ENCODE peak calls at places on chromosomes 16 and 17, in seven cellular contexts. T is SK-N-SH, A is mesenchymal stem cell, V is IMR-90, P is H9, Q is HCT116, Y is endothelial cell of umbilical vein. F is an unnamed sample.

GRCh38 chr16:56279132-56279531 is 87.8 kb downstream of the GNAO1 start:
- DNase-seq in T (no peak), A (no peak), V (no peak), P (no peak), Q (no peak), Y (no peak), F (no peak)

GRCh38 chr16:65731840-65732239 is 610.0 kb upstream of the CDH11 start:
- DNase-seq in T (no peak), A (peak; percentile 4), V (peak; percentile 3), P (no peak), Q (no peak), Y (no peak), F (no peak)

GRCh38 chr17:59607817-59608403 is 11.8 kb upstream of the CLTC start:
- DNase-seq in T (peak; percentile 36), A (no peak), V (no peak), P (peak; percentile 59), Q (no peak), Y (no peak), F (no peak)

GRCh38 chr16:56682703-56683397 is 580 bp downstream of the MT1X start:
- DNase-seq in T (no peak), A (no peak), V (no peak), P (no peak), Q (no peak), Y (no peak), F (no peak)

GRCh38 chr17:62804822-62805221 is 3.3 kb downstream of the MARCHF10 start:
- DNase-seq in T (no peak), A (peak; percentile 84), V (peak; percentile 75), P (no peak), Q (no peak), Y (peak; percentile 81), F (peak; percentile 62)

GRCh38 chr17:80371196-80371595 is 43.8 kb upstream of the ENDOV start:
- DNase-seq in T (no peak), A (no peak), V (no peak), P (no peak), Q (no peak), Y (no peak), F (no peak)

GRCh38 chr16:25613931-25614330 is 77.8 kb upstream of the HS3ST4 start:
- DNase-seq in T (peak; percentile 7), A (no peak), V (no peak), P (no peak), Q (no peak), Y (no peak), F (no peak)

GRCh38 chr17:8223356-8224063 is 13.1 kb upstream of the AURKB start:
- DNase-seq in T (peak; percentile 54), A (peak; percentile 73), V (peak; percentile 47), P (peak; percentile 91), Q (no peak), Y (no peak), F (peak; percentile 50)

GRCh38 chr17:82311971-82312370 is 5.4 kb downstream of the CD7 start:
- DNase-seq in T (no peak), A (no peak), V (no peak), P (no peak), Q (no peak), Y (no peak), F (no peak)

GRCh38 chr16:49857423-49858181 is 1.7 kb upstream of the ZNF423 start:
- DNase-seq in T (peak; percentile 86), A (peak; percentile 58), V (peak; percentile 11), P (peak; percentile 88), Q (peak; percentile 60), Y (peak; percentile 40), F (peak; percentile 52)

GRCh38 chr17:33944826-33945225 is 310.3 kb upstream of the CCL2 start:
- DNase-seq in T (no peak), A (no peak), V (no peak), P (no peak), Q (no peak), Y (no peak), F (no peak)

GRCh38 chr16:8299635-8300034 is 290.7 kb downstream of the TMEM114 start:
- DNase-seq in T (no peak), A (no peak), V (no peak), P (no peak), Q (no peak), Y (no peak), F (no peak)

GRCh38 chr16:67663151-67663876 is 2.6 kb downstream of the PARD6A start:
- DNase-seq in T (peak; percentile 58), A (peak; percentile 26), V (no peak), P (peak; percentile 79), Q (peak; percentile 15), Y (no peak), F (no peak)

GRCh38 chr17:81722184-81723120 is 10.4 kb downstream of the SLC25A10 start:
- DNase-seq in T (peak; percentile 64), A (no peak), V (no peak), P (no peak), Q (no peak), Y (no peak), F (no peak)

GRCh38 chr16:82672676-82673075 is 45.9 kb downstream of the CDH13 start:
- DNase-seq in T (no peak), A (no peak), V (peak; percentile 17), P (no peak), Q (no peak), Y (no peak), F (no peak)

GRCh38 chr16:35193956-35194355 is 1734.5 kb downstream of the TP53TG3F start:
- DNase-seq in T (no peak), A (no peak), V (no peak), P (no peak), Q (no peak), Y (no peak), F (no peak)
- H2AFZ ChIP-seq in T (no peak overlapping the region), A (no peak overlapping the region), V (no peak overlapping the region), P (no peak overlapping the region), Q (no peak overlapping the region), Y (no peak overlapping the region), F (no peak overlapping the region)

GRCh38 chr17:19672009-19672837 is 23.7 kb downstream of the ALDH3A2 start:
- DNase-seq in T (no peak), A (no peak), V (peak; percentile 8), P (no peak), Q (no peak), Y (peak; percentile 11), F (peak; percentile 8)
- H3K9ac ChIP-seq in T (no peak overlapping the region), A (peak overlapping the region; percentile 21), V (no peak overlapping the region), P (no peak overlapping the region), Q (no peak overlapping the region), Y (no peak overlapping the region), F (no peak overlapping the region)

GRCh38 chr17:57628421-57628820 is 116.7 kb downstream of the CCDC182 start:
- DNase-seq in T (no peak), A (no peak), V (no peak), P (no peak), Q (no peak), Y (no peak), F (no peak)

GRCh38 chr17:57626520-57627210 is 118.4 kb downstream of the CCDC182 start:
- DNase-seq in T (peak; percentile 72), A (no peak), V (no peak), P (no peak), Q (no peak), Y (no peak), F (no peak)

GRCh38 chr17:57629470-57629869 is 115.6 kb downstream of the CCDC182 start:
- DNase-seq in T (no peak), A (no peak), V (no peak), P (no peak), Q (no peak), Y (no peak), F (peak; percentile 13)

GRCh38 chr17:57625957-57626356 is 119.1 kb downstream of the CCDC182 start:
- DNase-seq in T (no peak), A (no peak), V (no peak), P (no peak), Q (no peak), Y (no peak), F (no peak)

GRCh38 chr17:57627591-57627990 is 117.5 kb downstream of the CCDC182 start:
- DNase-seq in T (no peak), A (no peak), V (no peak), P (no peak), Q (no peak), Y (no peak), F (no peak)
- H3K4me2 ChIP-seq in T (no peak overlapping the region), A (no peak overlapping the region), V (no peak overlapping the region), P (no peak overlapping the region), Q (no peak overlapping the region), Y (no peak overlapping the region), F (no peak overlapping the region)

DNA sequence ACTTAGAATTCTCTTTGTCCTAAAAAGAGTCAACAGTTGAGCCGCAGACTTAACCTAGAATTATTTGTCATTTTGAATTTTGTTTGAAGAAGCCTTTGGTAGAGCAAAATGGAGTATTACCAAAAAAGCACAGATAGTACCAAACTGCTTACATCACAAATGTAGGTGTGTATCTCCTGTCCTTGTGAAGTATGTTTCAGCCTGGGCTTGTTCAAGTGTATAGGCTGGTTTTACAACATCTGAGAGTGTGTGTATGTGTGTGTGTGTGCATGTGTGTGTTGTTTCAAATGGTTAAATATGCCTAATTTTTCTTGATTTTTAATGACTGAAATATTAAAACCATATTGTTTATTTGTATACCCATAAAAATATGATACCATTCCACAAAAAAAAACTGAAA is 188.7 kb upstream of the AXIN2 start:
- DNase-seq in T (no peak), A (no peak), V (no peak), P (no peak), Q (no peak), Y (no peak), F (no peak)
- H2AFZ ChIP-seq in T (no peak overlapping the region), A (no peak overlapping the region), V (no peak overlapping the region), P (no peak overlapping the region), Q (no peak overlapping the region), Y (no peak overlapping the region), F (no peak overlapping the region)

GRCh38 chr17:78478757-78479297 is 98.4 kb downstream of the DNAH17 start:
- DNase-seq in T (no peak), A (no peak), V (no peak), P (no peak), Q (no peak), Y (no peak), F (no peak)
- H3K9ac ChIP-seq in T (no peak overlapping the region), A (no peak overlapping the region), V (no peak overlapping the region), P (no peak overlapping the region), Q (no peak overlapping the region), Y (no peak overlapping the region), F (no peak overlapping the region)

GRCh38 chr17:15649861-15650391 is 30.4 kb upstream of the FBXW10B start:
- DNase-seq in T (no peak), A (peak; percentile 78), V (peak; percentile 55), P (no peak), Q (peak; percentile 91), Y (peak; percentile 79), F (peak; percentile 60)

GRCh38 chr17:15651001-15651582 is 31.6 kb upstream of the FBXW10B start:
- DNase-seq in T (peak; percentile 51), A (no peak), V (no peak), P (no peak), Q (no peak), Y (no peak), F (no peak)

GRCh38 chr17:15652960-15653359 is 31.2 kb downstream of the TRIM16 start:
- DNase-seq in T (no peak), A (no peak), V (no peak), P (no peak), Q (no peak), Y (no peak), F (no peak)

GRCh38 chr17:15651583-15652110 is 32.1 kb upstream of the FBXW10B start:
- DNase-seq in T (peak; percentile 85), A (peak; percentile 99), V (peak; percentile 99), P (peak; percentile 87), Q (peak; percentile 95), Y (peak; percentile 98), F (peak; percentile 99)

DNA sequence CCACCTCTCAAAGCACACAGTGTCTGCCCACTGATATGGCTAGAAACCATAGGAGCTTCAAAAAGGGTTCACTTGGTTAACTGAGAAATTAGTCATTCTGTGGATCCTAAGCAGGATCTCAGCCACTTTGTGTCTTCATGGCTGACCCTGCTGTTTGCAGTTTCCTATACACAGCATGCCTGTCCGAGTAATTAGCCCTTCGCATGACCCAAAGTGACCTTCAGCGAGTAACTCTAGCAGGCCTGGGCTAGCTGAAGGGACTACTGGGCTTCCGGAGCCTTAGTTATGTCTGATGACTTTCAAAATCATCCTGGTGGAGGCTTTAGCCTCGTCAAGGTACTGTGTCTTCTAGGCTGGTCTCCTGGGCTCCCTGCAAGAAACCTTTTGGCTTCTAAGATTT is 28.9 kb upstream of the FBXW10B start:
- DNase-seq in T (no peak), A (peak; percentile 44), V (no peak), P (no peak), Q (no peak), Y (no peak), F (peak; percentile 4)
- H3K4me2 ChIP-seq in T (peak overlapping the region; percentile 49), A (peak overlapping the region; percentile 41), V (peak overlapping the region; percentile 53), P (no peak overlapping the region), Q (peak overlapping the region; percentile 97), Y (no peak overlapping the region), F (peak overlapping the region; percentile 20)